ENCODE peak calls at places on chromosome 3, in ten cellular contexts. X is heart right ventricle, Q is stomach, B is Karpas-422, H is mammary epithelial cell, I is colonic mucosa, L is OCI-LY7, Z is IMR-90, O is A549, W is neuronal stem cell. E is an unnamed sample. For H3K4me1, the result is how much of the 10 kb centered on the place peaks cover.

GRCh38 chr3:139533781-139534443 is 5.6 kb downstream of the RBP1 start:
- DNase-seq in Z (peak), X (peak), I (no peak), H (peak), B (no peak), O (no peak), W (no peak), Q (no peak), L (no peak), E (no peak)

GRCh38 chr3:5690904-5691532 is 503.5 kb downstream of the EDEM1 start:
- DNase-seq in I (no peak), X (no peak), Q (no peak), H (no peak), W (no peak), O (no peak), L (no peak), B (no peak), Z (no peak), E (no peak)

GRCh38 chr3:70771426-70772147 is 459.1 kb upstream of the MDFIC2 start:
- DNase-seq in H (peak), L (no peak), B (no peak), O (no peak), Z (peak), I (no peak), W (no peak), X (no peak), Q (no peak), E (no peak)

GRCh38 chr3:72452745-72453144 is 395.5 kb downstream of the SHQ1 start:
- DNase-seq in L (no peak), Z (no peak), Q (no peak), X (no peak), H (no peak), O (no peak), I (no peak), W (no peak), B (no peak), E (no peak)

GRCh38 chr3:148943531-148944200 is 47.7 kb upstream of the GYG1 start:
- DNase-seq in W (no peak), Z (peak), O (peak), X (no peak), L (peak), I (peak), Q (no peak), H (peak), B (peak), E (peak)

GRCh38 chr3:83953417-83954089 is 1005.2 kb upstream of the CADM2 start:
- DNase-seq in Z (no peak), L (no peak), I (no peak), H (peak), B (no peak), O (no peak), W (no peak), X (no peak), Q (no peak), E (peak)

GRCh38 chr3:69542265-69543079 is 156.6 kb upstream of the FRMD4B start:
- DNase-seq in H (peak), B (no peak), Z (no peak), O (no peak), L (no peak), Q (no peak), X (peak), I (no peak), W (peak), E (no peak)

GRCh38 chr3:35383216-35383615 is 256.1 kb upstream of the ARPP21 start:
- DNase-seq in Z (no peak), Q (no peak), B (no peak), I (no peak), H (no peak), X (no peak), O (no peak), W (no peak), L (no peak), E (no peak)

GRCh38 chr3:130800829-130801228 is 54.2 kb upstream of the PIK3R4 start:
- DNase-seq in B (no peak), W (no peak), O (no peak), X (no peak), Z (no peak), H (peak), I (no peak), L (no peak), Q (no peak), E (no peak)

GRCh38 chr3:25235033-25235432 is 193.0 kb upstream of the RARB start:
- DNase-seq in I (no peak), H (no peak), Z (no peak), O (no peak), X (no peak), L (no peak), Q (no peak), B (no peak), W (no peak), E (no peak)

GRCh38 chr3:168080499-168081170 is 15.1 kb downstream of the GOLIM4 start:
- DNase-seq in X (no peak), B (no peak), W (no peak), L (peak), H (peak), Z (no peak), Q (no peak), I (no peak), O (no peak), E (no peak)
- H3K4me1 ChIP-seq in X (under half), B (under half), W (under half), L (half or more), H (under half), Z (under half), Q (under half), I (under half), O (under half), E (under half)

GRCh38 chr3:40876019-40876418 is 323.3 kb upstream of the CTNNB1 start:
- DNase-seq in H (no peak), Z (no peak), W (no peak), I (no peak), B (no peak), L (no peak), Q (no peak), O (no peak), X (no peak), E (no peak)

GRCh38 chr3:40877651-40878463 is 321.4 kb upstream of the CTNNB1 start:
- DNase-seq in W (no peak), Z (no peak), O (no peak), L (no peak), B (no peak), I (peak), Q (peak), H (peak), X (peak), E (no peak)

GRCh38 chr3:40875581-40875980 is 323.7 kb upstream of the CTNNB1 start:
- DNase-seq in O (no peak), B (no peak), Z (no peak), I (no peak), L (no peak), H (no peak), W (no peak), Q (no peak), X (no peak), E (no peak)

GRCh38 chr3:40878464-40878905 is 320.8 kb upstream of the CTNNB1 start:
- DNase-seq in H (no peak), Z (no peak), O (no peak), X (no peak), B (no peak), L (no peak), W (peak), I (no peak), Q (no peak), E (no peak)

GRCh38 chr3:40876496-40876895 is 322.8 kb upstream of the CTNNB1 start:
- DNase-seq in X (no peak), Z (no peak), I (no peak), O (no peak), W (no peak), L (no peak), H (no peak), B (no peak), Q (no peak), E (no peak)
- H3K4me3 ChIP-seq in X (no peak), Z (no peak), I (no peak), O (no peak), W (no peak), L (no peak), H (no peak), B (no peak), Q (no peak), E (no peak)

GRCh38 chr3:29335438-29335837 is 54.6 kb downstream of the RBMS3 start:
- DNase-seq in X (peak), B (no peak), Q (peak), H (peak), W (peak), Z (peak), I (peak), O (peak), L (no peak), E (no peak)
- H3K4me1 ChIP-seq in X (under half), B (under half), Q (under half), H (under half), W (under half), Z (under half), I (under half), O (half or more), L (under half), E (under half)

DNA sequence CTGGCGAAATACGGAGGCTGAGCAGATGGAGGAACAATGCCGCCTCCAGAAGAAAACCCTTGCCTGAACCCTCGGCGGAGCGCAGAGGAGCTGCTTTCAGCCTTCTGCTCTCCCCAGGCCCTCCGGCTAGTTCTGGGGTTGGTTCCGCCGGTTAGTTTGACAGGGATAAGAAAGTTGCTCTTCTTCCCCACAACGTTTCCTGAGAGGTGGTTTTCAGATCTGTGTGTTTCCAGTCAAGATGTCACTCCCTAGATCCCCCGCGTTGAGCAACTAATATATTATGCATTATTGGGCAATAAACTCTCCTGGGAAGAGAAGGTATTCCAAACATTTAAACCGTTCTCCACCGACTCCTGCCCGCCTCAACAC is 551 bp downstream of the NLGN1 start:
- DNase-seq in I (no peak), B (no peak), H (no peak), W (no peak), X (no peak), O (no peak), Q (no peak), L (no peak), Z (no peak), E (no peak)
- H3K4me3 ChIP-seq in I (peak), B (no peak), H (no peak), W (peak), X (peak), O (peak), Q (peak), L (no peak), Z (peak), E (peak)

GRCh38 chr3:12190832-12191231 is 32.1 kb upstream of the TIMP4 start:
- DNase-seq in X (no peak), Z (no peak), H (no peak), I (no peak), L (no peak), O (no peak), B (no peak), Q (no peak), W (no peak), E (no peak)
- H3K4me1 ChIP-seq in X (under half), Z (under half), H (half or more), I (under half), L (under half), O (half or more), B (under half), Q (under half), W (under half), E (under half)

GRCh38 chr3:170947018-170947769 is 38.8 kb upstream of the EIF5A2 start:
- DNase-seq in O (no peak), B (no peak), Q (no peak), W (no peak), I (no peak), Z (no peak), H (no peak), X (no peak), L (no peak), E (no peak)
- H3K4me3 ChIP-seq in O (no peak), B (no peak), Q (no peak), W (no peak), I (no peak), Z (no peak), H (no peak), X (no peak), L (no peak), E (no peak)

GRCh38 chr3:16507540-16508241 is 5.8 kb downstream of the RFTN1 start:
- DNase-seq in B (no peak), L (peak), I (no peak), H (no peak), Q (no peak), Z (no peak), O (no peak), W (no peak), X (no peak), E (no peak)
- H3K4me1 ChIP-seq in B (half or more), L (half or more), I (under half), H (under half), Q (under half), Z (under half), O (under half), W (under half), X (under half), E (under half)

GRCh38 chr3:62289922-62290321 is 83.4 kb downstream of the FEZF2 start:
- DNase-seq in Z (no peak), H (no peak), L (no peak), X (no peak), Q (no peak), B (no peak), I (no peak), O (no peak), W (no peak), E (no peak)

GRCh38 chr3:62284442-62284841 is 88.9 kb downstream of the FEZF2 start:
- DNase-seq in X (no peak), Q (no peak), L (no peak), W (no peak), H (no peak), O (no peak), B (no peak), I (no peak), Z (no peak), E (no peak)

GRCh38 chr3:62293051-62293780 is 80.1 kb downstream of the FEZF2 start:
- DNase-seq in O (no peak), X (no peak), L (no peak), Z (no peak), H (no peak), Q (no peak), B (no peak), I (no peak), W (no peak), E (no peak)

GRCh38 chr3:62287528-62287927 is 85.8 kb downstream of the FEZF2 start:
- DNase-seq in H (no peak), X (no peak), Z (no peak), B (peak), L (no peak), O (no peak), Q (no peak), I (no peak), W (no peak), E (no peak)
- H3K4me3 ChIP-seq in H (no peak), X (no peak), Z (no peak), B (no peak), L (no peak), O (no peak), Q (no peak), I (no peak), W (no peak), E (no peak)

GRCh38 chr3:188776447-188776846 is 395.3 kb upstream of the TPRG1 start:
- DNase-seq in W (no peak), O (no peak), Q (no peak), I (no peak), B (no peak), Z (peak), X (no peak), L (no peak), H (no peak), E (no peak)
- H3K4me1 ChIP-seq in W (under half), O (under half), Q (under half), I (under half), B (under half), Z (under half), X (under half), L (under half), H (under half), E (under half)

GRCh38 chr3:153602801-153603200 is 440.8 kb downstream of the RAP2B start:
- DNase-seq in Q (no peak), O (no peak), X (no peak), Z (no peak), L (no peak), H (no peak), W (no peak), I (no peak), B (no peak), E (no peak)
- H3K4me3 ChIP-seq in Q (no peak), O (no peak), X (no peak), Z (no peak), L (no peak), H (no peak), W (no peak), I (no peak), B (no peak), E (no peak)

E was measured in Panc1.